ENCODE peak calls at places on chromosomes 5 and 9, in six cellular contexts. One of them, this sample, is unnamed.

GRCh38 chr5:77635617-77636422 is 2.7 kb downstream of the OTP start:
- DNase-seq in PC-3: peak
- DNase-seq in germinal center: no peak
- DNase-seq in hypothalamus: no peak
- DNase-seq in transverse colon: no peak
- DNase-seq in HEK293T: no peak
- DNase-seq in this sample: no peak

GRCh38 chr5:156473271-156473935 is 146.4 kb downstream of the SGCD start:
- DNase-seq in germinal center: no peak
- DNase-seq in PC-3: no peak
- DNase-seq in hypothalamus: no peak
- DNase-seq in HEK293T: no peak
- DNase-seq in transverse colon: no peak
- DNase-seq in this sample: no peak

GRCh38 chr9:93432964-93433363 is 18.5 kb upstream of the FAM120A start:
- DNase-seq in PC-3: no peak
- DNase-seq in transverse colon: no peak
- DNase-seq in HEK293T: no peak
- DNase-seq in hypothalamus: no peak
- DNase-seq in germinal center: no peak
- DNase-seq in this sample: no peak

GRCh38 chr5:1322955-1323802 is 21.7 kb downstream of the CLPTM1L start:
- DNase-seq in transverse colon: no peak
- DNase-seq in hypothalamus: no peak
- DNase-seq in HEK293T: no peak
- DNase-seq in PC-3: no peak
- DNase-seq in germinal center: no peak
- DNase-seq in this sample: peak

GRCh38 chr9:124863371-124863831 is 1.5 kb downstream of the ARPC5L start:
- DNase-seq in hypothalamus: no peak
- DNase-seq in transverse colon: no peak
- DNase-seq in PC-3: peak
- DNase-seq in germinal center: no peak
- DNase-seq in HEK293T: no peak
- DNase-seq in this sample: no peak

GRCh38 chr5:40962207-40962955 is 53.1 kb downstream of the C7 start:
- DNase-seq in hypothalamus: no peak
- DNase-seq in transverse colon: no peak
- DNase-seq in HEK293T: no peak
- DNase-seq in germinal center: no peak
- DNase-seq in PC-3: peak
- DNase-seq in this sample: no peak

GRCh38 chr9:114038724-114039313 is 39.3 kb downstream of the AMBP start:
- DNase-seq in PC-3: no peak
- DNase-seq in hypothalamus: no peak
- DNase-seq in germinal center: no peak
- DNase-seq in HEK293T: no peak
- DNase-seq in transverse colon: no peak
- DNase-seq in this sample: peak

GRCh38 chr5:73789851-73790281 is 163.9 kb downstream of the ARHGEF28 start:
- DNase-seq in transverse colon: no peak
- DNase-seq in germinal center: no peak
- DNase-seq in hypothalamus: no peak
- DNase-seq in PC-3: no peak
- DNase-seq in HEK293T: no peak
- DNase-seq in this sample: no peak

GRCh38 chr9:35569206-35569605 is 35.9 kb upstream of the TESK1 start:
- DNase-seq in PC-3: no peak
- DNase-seq in transverse colon: no peak
- DNase-seq in germinal center: no peak
- DNase-seq in hypothalamus: no peak
- DNase-seq in HEK293T: no peak
- DNase-seq in this sample: no peak

GRCh38 chr9:18658764-18659705 is 185.1 kb downstream of the ADAMTSL1 start:
- DNase-seq in hypothalamus: no peak
- DNase-seq in germinal center: no peak
- DNase-seq in HEK293T: no peak
- DNase-seq in transverse colon: no peak
- DNase-seq in PC-3: peak
- DNase-seq in this sample: no peak

GRCh38 chr9:92774274-92774673 is 9.6 kb upstream of the BICD2 start:
- DNase-seq in hypothalamus: no peak
- DNase-seq in HEK293T: no peak
- DNase-seq in germinal center: no peak
- DNase-seq in transverse colon: no peak
- DNase-seq in PC-3: peak
- DNase-seq in this sample: no peak

GRCh38 chr9:126631254-126631653 is 17.5 kb downstream of the LMX1B start:
- DNase-seq in PC-3: no peak
- DNase-seq in HEK293T: no peak
- DNase-seq in transverse colon: no peak
- DNase-seq in hypothalamus: no peak
- DNase-seq in germinal center: no peak
- DNase-seq in this sample: no peak

This sample was measured in Peyer's patch.